ENCODE peak calls at places on chromosomes 2 and 18, in five cellular contexts. G, O, Q, X and K are unnamed samples.

GRCh38 chr2:64268330-64268729 is 124.1 kb upstream of the PELI1 start:
- DNase-seq in G (no peak), O (no peak), Q (peak; percentile 72), X (no peak), K (no peak)

GRCh38 chr18:40414155-40414754 is 1540.8 kb upstream of the PIK3C3 start:
- DNase-seq in G (peak; percentile 4), O (no peak), Q (peak; percentile 30), X (no peak), K (no peak)

GRCh38 chr18:58761970-58762780 is 90.9 kb downstream of the MALT1 start:
- DNase-seq in G (no peak), O (no peak), Q (no peak), X (no peak), K (no peak)

GRCh38 chr2:207252979-207253640 is 87.4 kb upstream of the KLF7 start:
- DNase-seq in G (peak; percentile 84), O (no peak), Q (no peak), X (no peak), K (peak; percentile 5)

GRCh38 chr2:69253033-69253535 is 133.9 kb downstream of the GFPT1 start:
- DNase-seq in G (peak; percentile 75), O (no peak), Q (no peak), X (no peak), K (no peak)

GRCh38 chr2:156098506-156098905 is 234.0 kb downstream of the NR4A2 start:
- DNase-seq in G (no peak), O (no peak), Q (no peak), X (no peak), K (peak; percentile 30)

GRCh38 chr2:197704434-197705142 is 581 bp upstream of the MARS2 start:
- DNase-seq in G (no peak), O (no peak), Q (no peak), X (no peak), K (no peak)

GRCh38 chr2:97965146-97965545 is 30.6 kb downstream of the TMEM131 start:
- DNase-seq in G (no peak), O (no peak), Q (no peak), X (no peak), K (no peak)

GRCh38 chr18:48713302-48713701 is 174.5 kb downstream of the CTIF start:
- DNase-seq in G (no peak), O (no peak), Q (no peak), X (no peak), K (no peak)

GRCh38 chr2:41711736-41712135 is 336.1 kb upstream of the PKDCC start:
- DNase-seq in G (no peak), O (no peak), Q (no peak), X (no peak), K (no peak)

GRCh38 chr2:187994464-187995331 is 297.0 kb upstream of the GULP1 start:
- DNase-seq in G (peak; percentile 19), O (no peak), Q (peak; percentile 24), X (no peak), K (no peak)

GRCh38 chr2:185381631-185382030 is 357.0 kb upstream of the FSIP2 start:
- DNase-seq in G (no peak), O (no peak), Q (no peak), X (no peak), K (no peak)

GRCh38 chr2:96109931-96110511 is 6.3 kb downstream of the ADRA2B start:
- DNase-seq in G (no peak), O (no peak), Q (no peak), X (no peak), K (no peak)

GRCh38 chr2:233409286-233409991 is 55.1 kb downstream of the DGKD start:
- DNase-seq in G (no peak), O (no peak), Q (no peak), X (no peak), K (no peak)

GRCh38 chr18:77076111-77076510 is 56.5 kb downstream of the MBP start:
- DNase-seq in G (no peak), O (no peak), Q (no peak), X (no peak), K (no peak)